ENCODE peak calls at places on chromosomes 4 and X, in four cellular contexts. W is tibial nerve, H is H1, I is IMR-90. A is an unnamed sample. For H3K4me1, the result is how much of the 10 kb centered on the place peaks cover.

GRCh38 chr4:186739802-186740434 is 16.3 kb upstream of the FAT1 start:
- DNase-seq in I (no peak), H (no peak), W (no peak), A (no peak)

GRCh38 chr4:43271946-43272345 is 379.4 kb downstream of the GRXCR1 start:
- DNase-seq in I (no peak), W (no peak), H (no peak), A (no peak)

GRCh38 chr4:1510931-1511330 is 104.7 kb upstream of the NKX1-1 start:
- DNase-seq in W (no peak), I (no peak), H (no peak), A (no peak)

GRCh38 chr4:48904101-48904500 is 2.5 kb downstream of the OCIAD2 start:
- DNase-seq in I (no peak), W (no peak), H (no peak), A (no peak)

GRCh38 chr4:40909363-40909876 is 159.7 kb downstream of the NSUN7 start:
- DNase-seq in W (no peak), H (no peak), I (peak), A (no peak)

GRCh38 chrX:55794420-55794819 is 76.9 kb downstream of the RRAGB start:
- DNase-seq in H (no peak), I (no peak), W (no peak), A (no peak)

GRCh38 chr4:154642361-154642760 is 29.9 kb upstream of the FGG start:
- DNase-seq in H (no peak), I (no peak), W (no peak), A (no peak)

GRCh38 chr4:118206627-118207026 is 146.2 kb downstream of the PRSS12 start:
- DNase-seq in I (peak), H (no peak), W (no peak), A (no peak)

GRCh38 chr4:159292137-159292896 is 189.4 kb downstream of the RAPGEF2 start:
- DNase-seq in I (no peak), H (no peak), W (no peak), A (no peak)

GRCh38 chr4:98544141-98544817 is 114.1 kb downstream of the TSPAN5 start:
- DNase-seq in I (no peak), H (no peak), W (no peak), A (no peak)

GRCh38 chr4:5959221-5959982 is 58.8 kb downstream of the C4orf50 start:
- DNase-seq in W (no peak), I (no peak), H (no peak), A (no peak)

DNA sequence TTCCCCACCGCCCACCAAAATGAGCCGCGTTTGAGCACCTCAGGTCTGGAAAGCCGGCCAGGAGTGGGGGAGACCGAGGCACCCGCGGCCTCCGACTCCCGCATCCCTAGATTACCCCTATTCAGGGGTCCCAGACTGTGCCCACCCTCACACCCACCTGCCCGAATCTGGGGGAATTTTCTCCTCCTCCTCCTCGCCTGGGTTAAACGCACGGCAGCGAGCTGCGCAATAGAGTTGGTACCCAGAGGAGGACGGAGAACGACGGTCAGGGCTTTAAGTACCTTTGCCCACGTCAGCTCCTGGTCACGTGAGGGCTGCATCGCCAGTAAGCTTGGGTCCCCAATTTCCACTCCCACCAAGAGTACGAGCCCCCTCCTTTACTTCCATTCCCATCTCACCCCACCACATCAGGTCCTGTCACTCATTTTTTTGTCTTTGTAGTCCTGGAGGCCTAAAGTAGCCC is at the start of gene ARMCX2:
- DNase-seq in I (peak), H (peak), W (peak), A (peak)
- TF ChIP-seq POLR2A in I (peak), H (peak), W (peak), A (peak)

GRCh38 chr4:10120943-10121567 is 4.5 kb upstream of the WDR1 start:
- DNase-seq in W (no peak), H (no peak), I (no peak), A (no peak)
- H3K4me1 ChIP-seq in W (under half), H (under half), I (under half), A (under half)

DNA sequence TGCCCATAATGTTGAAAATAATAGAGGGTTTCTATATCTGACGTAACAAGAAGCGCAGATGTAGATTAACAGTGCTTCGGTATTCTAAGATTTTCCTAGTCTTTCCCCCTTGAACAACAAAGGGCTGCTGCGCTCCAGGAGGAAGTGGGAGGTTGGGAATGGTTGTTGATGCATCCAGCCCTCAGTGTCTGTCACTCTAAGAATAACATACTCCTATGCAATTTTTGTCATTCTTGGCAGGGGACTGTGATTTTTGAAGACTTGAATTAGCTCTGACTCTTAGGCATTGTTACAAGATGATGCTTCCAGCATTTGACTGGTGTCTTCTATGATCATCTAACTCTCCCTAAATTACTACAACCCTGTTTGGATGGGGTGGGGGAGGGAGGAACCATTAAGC is 394.2 kb downstream of the ARHGAP24 start:
- DNase-seq in I (no peak), H (no peak), W (no peak), A (no peak)
- TF ChIP-seq POLR2A in I (no peak), H (no peak), W (no peak), A (no peak)

DNA sequence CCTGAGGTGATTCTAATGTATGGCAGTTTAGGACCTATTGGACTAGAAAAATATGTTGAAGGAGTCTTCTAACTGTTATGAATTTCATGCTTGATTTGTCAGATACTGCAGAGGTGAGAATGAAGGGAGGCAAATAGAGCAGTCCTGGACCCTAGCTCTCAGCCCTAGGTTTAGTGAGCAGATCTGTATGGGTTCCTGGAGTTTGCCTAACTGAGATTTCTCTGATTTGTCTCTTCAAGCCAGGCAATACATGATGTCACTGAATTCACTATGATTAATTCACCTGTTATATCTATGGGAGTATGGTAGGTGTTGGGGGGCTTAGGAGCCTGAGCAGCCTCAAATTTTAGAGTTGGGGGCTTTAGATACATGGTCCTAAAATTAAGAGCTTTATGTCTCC is 2.6 kb downstream of the MND1 start:
- DNase-seq in H (no peak), I (no peak), W (no peak), A (no peak)
- H3K4me1 ChIP-seq in H (under half), I (under half), W (under half), A (under half)

A was measured in gastrocnemius medialis.